ENCODE peak calls at places on chromosomes 16 and 17, in nine cellular contexts. One of them, this sample, is unnamed.

GRCh38 chr16:73113326-73113720 is 65.4 kb upstream of the ZFHX3 start:
- DNase-seq in A549: no peak
- DNase-seq in SK-N-SH: no peak
- DNase-seq in HL-60: no peak
- DNase-seq in GM12878: no peak
- DNase-seq in HCT116: no peak
- DNase-seq in GM23338: no peak
- DNase-seq in K562: no peak
- DNase-seq in HepG2: no peak
- DNase-seq in this sample: no peak

GRCh38 chr16:68564367-68564985 is 25.4 kb downstream of the ZFP90 start:
- DNase-seq in A549: no peak
- DNase-seq in SK-N-SH: no peak
- DNase-seq in HL-60: no peak
- DNase-seq in GM12878: no peak
- DNase-seq in HCT116: no peak
- DNase-seq in GM23338: peak
- DNase-seq in K562: no peak
- DNase-seq in HepG2: no peak
- DNase-seq in this sample: no peak

GRCh38 chr16:66926171-66926570 is 836 bp upstream of the RRAD start:
- DNase-seq in A549: no peak
- DNase-seq in SK-N-SH: no peak
- DNase-seq in HL-60: no peak
- DNase-seq in GM12878: no peak
- DNase-seq in HCT116: no peak
- DNase-seq in GM23338: no peak
- DNase-seq in K562: no peak
- DNase-seq in HepG2: no peak
- DNase-seq in this sample: no peak

GRCh38 chr17:74002241-74002640 is 201.2 kb upstream of the RPL38 start:
- DNase-seq in A549: no peak
- DNase-seq in SK-N-SH: no peak
- DNase-seq in HL-60: no peak
- DNase-seq in GM12878: no peak
- DNase-seq in HCT116: no peak
- DNase-seq in GM23338: no peak
- DNase-seq in K562: no peak
- DNase-seq in HepG2: no peak
- DNase-seq in this sample: no peak

GRCh38 chr17:4850236-4850635 is 17.1 kb downstream of the MINK1 start:
- DNase-seq in A549: no peak
- DNase-seq in SK-N-SH: no peak
- DNase-seq in HL-60: no peak
- DNase-seq in GM12878: no peak
- DNase-seq in HCT116: no peak
- DNase-seq in GM23338: no peak
- DNase-seq in K562: no peak
- DNase-seq in HepG2: no peak
- DNase-seq in this sample: no peak

GRCh38 chr17:55410722-55411462 is 10.7 kb downstream of the MMD start:
- DNase-seq in A549: no peak
- DNase-seq in SK-N-SH: peak
- DNase-seq in HL-60: no peak
- DNase-seq in GM12878: no peak
- DNase-seq in HCT116: no peak
- DNase-seq in GM23338: no peak
- DNase-seq in K562: no peak
- DNase-seq in HepG2: peak
- DNase-seq in this sample: no peak

GRCh38 chr17:13590441-13590840 is 11.3 kb downstream of the HS3ST3A1 start:
- DNase-seq in A549: no peak
- DNase-seq in SK-N-SH: no peak
- DNase-seq in HL-60: no peak
- DNase-seq in GM12878: no peak
- DNase-seq in HCT116: no peak
- DNase-seq in GM23338: no peak
- DNase-seq in K562: no peak
- DNase-seq in HepG2: no peak
- DNase-seq in this sample: no peak

GRCh38 chr17:8807070-8807550 is 7.9 kb upstream of the MFSD6L start:
- DNase-seq in A549: no peak
- DNase-seq in SK-N-SH: no peak
- DNase-seq in HL-60: peak
- DNase-seq in GM12878: peak
- DNase-seq in HCT116: no peak
- DNase-seq in GM23338: no peak
- DNase-seq in K562: no peak
- DNase-seq in HepG2: no peak
- DNase-seq in this sample: no peak

DNA sequence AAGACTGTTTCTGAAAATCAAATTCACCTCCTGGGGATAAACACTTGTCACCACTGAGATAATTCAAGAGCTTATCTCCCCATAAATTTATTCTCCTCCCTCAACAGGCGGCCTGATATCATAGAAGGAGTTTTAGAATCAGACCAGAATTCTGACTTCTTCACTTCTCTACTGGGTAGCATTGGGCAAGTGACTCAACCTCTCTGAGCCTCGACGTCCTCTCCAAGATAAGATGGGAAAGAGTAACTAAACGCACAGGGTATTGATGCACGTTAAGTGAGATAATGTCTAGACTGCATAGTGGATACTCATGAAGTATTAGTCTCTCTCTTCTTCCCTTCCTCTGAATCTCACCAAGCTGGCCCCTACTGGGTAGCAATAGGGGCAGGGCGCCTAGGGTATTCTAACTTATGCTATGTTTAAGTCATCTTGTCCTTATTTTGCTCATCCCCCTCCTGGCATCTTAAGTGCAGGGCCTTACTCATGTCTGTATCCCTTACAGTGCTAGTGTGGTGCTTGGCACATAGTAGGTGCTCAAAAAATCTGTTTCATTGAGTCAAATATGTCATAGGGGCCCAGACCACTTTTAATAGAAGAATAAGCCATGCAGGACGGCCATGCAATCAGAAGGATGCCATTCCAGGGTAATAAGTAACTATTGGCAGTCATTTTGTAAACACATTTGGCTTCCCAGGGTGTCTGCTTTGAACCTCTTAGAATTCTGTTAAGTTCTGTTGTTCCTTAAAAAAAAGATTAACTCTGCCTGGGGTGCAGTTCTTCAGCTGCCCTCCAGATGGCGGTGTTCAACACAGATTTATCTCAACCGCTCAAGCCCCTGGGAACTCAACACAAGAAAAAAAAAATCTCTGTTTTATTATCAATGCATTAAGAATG is 476.3 kb upstream of the CCL2 start:
- DNase-seq in A549: peak
- DNase-seq in SK-N-SH: peak
- DNase-seq in HL-60: peak
- DNase-seq in GM12878: peak
- DNase-seq in HCT116: peak
- DNase-seq in GM23338: peak
- DNase-seq in K562: peak
- DNase-seq in HepG2: peak
- DNase-seq in this sample: peak
- TF ChIP-seq REST in A549: no peak
- TF ChIP-seq REST in SK-N-SH: no peak
- TF ChIP-seq REST in HL-60: no peak
- TF ChIP-seq REST in GM12878: no peak
- TF ChIP-seq REST in HCT116: no peak
- TF ChIP-seq REST in GM23338: no peak
- TF ChIP-seq REST in K562: no peak
- TF ChIP-seq REST in HepG2: no peak
- TF ChIP-seq REST in this sample: no peak

GRCh38 chr17:62630365-62631085 is 3.1 kb downstream of the MRC2 start:
- DNase-seq in A549: no peak
- DNase-seq in SK-N-SH: peak
- DNase-seq in HL-60: no peak
- DNase-seq in GM12878: no peak
- DNase-seq in HCT116: no peak
- DNase-seq in GM23338: no peak
- DNase-seq in K562: no peak
- DNase-seq in HepG2: no peak
- DNase-seq in this sample: no peak
- H3K4me3 ChIP-seq in A549: no peak
- H3K4me3 ChIP-seq in SK-N-SH: peak
- H3K4me3 ChIP-seq in HL-60: no peak
- H3K4me3 ChIP-seq in GM12878: no peak
- H3K4me3 ChIP-seq in HCT116: no peak
- H3K4me3 ChIP-seq in GM23338: no peak
- H3K4me3 ChIP-seq in K562: no peak
- H3K4me3 ChIP-seq in HepG2: no peak
- H3K4me3 ChIP-seq in this sample: no peak

GRCh38 chr17:57948169-57948554 is 7.0 kb downstream of the CUEDC1 start:
- DNase-seq in A549: no peak
- DNase-seq in SK-N-SH: no peak
- DNase-seq in HL-60: no peak
- DNase-seq in GM12878: no peak
- DNase-seq in HCT116: no peak
- DNase-seq in GM23338: no peak
- DNase-seq in K562: no peak
- DNase-seq in HepG2: no peak
- DNase-seq in this sample: no peak

GRCh38 chr17:57948555-57949420 is 6.4 kb downstream of the CUEDC1 start:
- DNase-seq in A549: peak
- DNase-seq in SK-N-SH: no peak
- DNase-seq in HL-60: peak
- DNase-seq in GM12878: no peak
- DNase-seq in HCT116: peak
- DNase-seq in GM23338: peak
- DNase-seq in K562: peak
- DNase-seq in HepG2: no peak
- DNase-seq in this sample: no peak

GRCh38 chr17:57945999-57946797 is 9.0 kb downstream of the CUEDC1 start:
- DNase-seq in A549: no peak
- DNase-seq in SK-N-SH: no peak
- DNase-seq in HL-60: no peak
- DNase-seq in GM12878: no peak
- DNase-seq in HCT116: no peak
- DNase-seq in GM23338: peak
- DNase-seq in K562: no peak
- DNase-seq in HepG2: no peak
- DNase-seq in this sample: no peak

GRCh38 chr17:57947369-57947768 is 7.8 kb downstream of the CUEDC1 start:
- DNase-seq in A549: no peak
- DNase-seq in SK-N-SH: no peak
- DNase-seq in HL-60: no peak
- DNase-seq in GM12878: no peak
- DNase-seq in HCT116: no peak
- DNase-seq in GM23338: no peak
- DNase-seq in K562: no peak
- DNase-seq in HepG2: no peak
- DNase-seq in this sample: no peak

GRCh38 chr17:57946798-57947358 is 8.3 kb downstream of the CUEDC1 start:
- DNase-seq in A549: peak
- DNase-seq in SK-N-SH: no peak
- DNase-seq in HL-60: peak
- DNase-seq in GM12878: peak
- DNase-seq in HCT116: no peak
- DNase-seq in GM23338: no peak
- DNase-seq in K562: peak
- DNase-seq in HepG2: peak
- DNase-seq in this sample: no peak
- TF ChIP-seq REST in A549: no peak
- TF ChIP-seq REST in SK-N-SH: no peak
- TF ChIP-seq REST in HL-60: no peak
- TF ChIP-seq REST in GM12878: no peak
- TF ChIP-seq REST in HCT116: no peak
- TF ChIP-seq REST in GM23338: no peak
- TF ChIP-seq REST in K562: no peak
- TF ChIP-seq REST in HepG2: no peak
- TF ChIP-seq REST in this sample: no peak

GRCh38 chr17:50547736-50548083 is 736 bp downstream of the SPATA20 start:
- DNase-seq in A549: no peak
- DNase-seq in SK-N-SH: no peak
- DNase-seq in HL-60: no peak
- DNase-seq in GM12878: no peak
- DNase-seq in HCT116: no peak
- DNase-seq in GM23338: no peak
- DNase-seq in K562: no peak
- DNase-seq in HepG2: no peak
- DNase-seq in this sample: no peak
- H3K4me3 ChIP-seq in A549: peak
- H3K4me3 ChIP-seq in SK-N-SH: peak
- H3K4me3 ChIP-seq in HL-60: peak
- H3K4me3 ChIP-seq in GM12878: peak
- H3K4me3 ChIP-seq in HCT116: peak
- H3K4me3 ChIP-seq in GM23338: peak
- H3K4me3 ChIP-seq in K562: no peak
- H3K4me3 ChIP-seq in HepG2: peak
- H3K4me3 ChIP-seq in this sample: peak

GRCh38 chr17:15263680-15264079 is 1.4 kb downstream of the PMP22 start:
- DNase-seq in A549: no peak
- DNase-seq in SK-N-SH: no peak
- DNase-seq in HL-60: no peak
- DNase-seq in GM12878: no peak
- DNase-seq in HCT116: no peak
- DNase-seq in GM23338: no peak
- DNase-seq in K562: no peak
- DNase-seq in HepG2: no peak
- DNase-seq in this sample: no peak
- TF ChIP-seq REST in A549: no peak
- TF ChIP-seq REST in SK-N-SH: no peak
- TF ChIP-seq REST in HL-60: no peak
- TF ChIP-seq REST in GM12878: no peak
- TF ChIP-seq REST in HCT116: no peak
- TF ChIP-seq REST in GM23338: no peak
- TF ChIP-seq REST in K562: no peak
- TF ChIP-seq REST in HepG2: no peak
- TF ChIP-seq REST in this sample: no peak

DNA sequence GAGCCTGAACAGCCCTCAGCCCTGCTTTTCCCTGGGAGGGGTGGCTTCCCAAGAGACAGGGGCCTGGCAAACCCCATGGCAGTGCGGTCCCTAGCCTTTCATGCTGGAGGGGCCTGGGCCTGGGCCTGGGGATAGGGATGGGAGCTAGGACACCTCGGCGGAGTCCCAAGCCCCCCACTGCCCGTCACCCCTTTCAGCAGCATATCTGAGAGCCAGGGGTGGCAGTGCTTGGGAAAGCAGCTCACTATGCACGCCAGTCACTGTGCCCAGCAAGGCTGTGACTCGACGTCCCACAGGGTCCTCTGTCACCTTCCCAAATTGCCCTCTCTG is 612 bp upstream of the SLC47A2 start:
- DNase-seq in A549: no peak
- DNase-seq in SK-N-SH: no peak
- DNase-seq in HL-60: no peak
- DNase-seq in GM12878: no peak
- DNase-seq in HCT116: no peak
- DNase-seq in GM23338: no peak
- DNase-seq in K562: no peak
- DNase-seq in HepG2: no peak
- DNase-seq in this sample: no peak
- H3K4me3 ChIP-seq in A549: no peak
- H3K4me3 ChIP-seq in SK-N-SH: no peak
- H3K4me3 ChIP-seq in HL-60: no peak
- H3K4me3 ChIP-seq in GM12878: no peak
- H3K4me3 ChIP-seq in HCT116: no peak
- H3K4me3 ChIP-seq in GM23338: no peak
- H3K4me3 ChIP-seq in K562: no peak
- H3K4me3 ChIP-seq in HepG2: no peak
- H3K4me3 ChIP-seq in this sample: no peak

This sample was measured in Panc1.